ENCODE peak calls at places on chromosome 13, in five cellular contexts. K is activated CD4-positive, alpha-beta memory T cell treated with anti-CD3 and anti-CD28 coated beads, Interleukin-2, amount 10 ng/mL, durations not matched to agents 7 days and 5 days; Z is NCI-H2081; O is NCI-H446; D is LoVo. B is an unnamed sample.

GRCh38 chr13:102291587-102292218 is 110.1 kb downstream of the FGF14 start:
- DNase-seq in K (no peak), Z (no peak), O (no peak), D (no peak), B (no peak)

GRCh38 chr13:94239135-94239534 is 240.3 kb downstream of the DCT start:
- DNase-seq in K (no peak), Z (no peak), O (no peak), D (no peak), B (peak)

GRCh38 chr13:50838701-50839100 is 4.8 kb downstream of the DLEU7 start:
- DNase-seq in K (no peak), Z (no peak), O (no peak), D (no peak), B (no peak)

GRCh38 chr13:59519776-59520175 is 644.0 kb downstream of the DIAPH3 start:
- DNase-seq in K (no peak), Z (no peak), O (no peak), D (no peak), B (no peak)

GRCh38 chr13:50236898-50237318 is 221.7 kb downstream of the KCNRG start:
- DNase-seq in K (peak), Z (no peak), O (no peak), D (no peak), B (no peak)

GRCh38 chr13:62113145-62113544 is 697.5 kb upstream of the PCDH20 start:
- DNase-seq in K (no peak), Z (no peak), O (no peak), D (no peak), B (no peak)

GRCh38 chr13:97856001-97856675 is 97.3 kb upstream of the IPO5 start:
- DNase-seq in K (no peak), Z (no peak), O (no peak), D (no peak), B (no peak)

GRCh38 chr13:113648218-113648615 is 9.8 kb downstream of the ATP4B start:
- DNase-seq in K (no peak), Z (no peak), O (no peak), D (no peak), B (no peak)

GRCh38 chr13:67857581-67858310 is 627.6 kb upstream of the PCDH9 start:
- DNase-seq in K (no peak), Z (no peak), O (no peak), D (no peak), B (no peak)

GRCh38 chr13:27026396-27026795 is 145.2 kb downstream of the USP12 start:
- DNase-seq in K (no peak), Z (no peak), O (no peak), D (no peak), B (no peak)

GRCh38 chr13:49062297-49062896 is 86.7 kb downstream of the FNDC3A start:
- DNase-seq in K (no peak), Z (no peak), O (no peak), D (no peak), B (no peak)

GRCh38 chr13:97001641-97002040 is 7.4 kb upstream of the OXGR1 start:
- DNase-seq in K (no peak), Z (no peak), O (no peak), D (no peak), B (no peak)

GRCh38 chr13:24159921-24160324 is 597 bp upstream of the SPATA13 start:
- DNase-seq in K (no peak), Z (no peak), O (no peak), D (no peak), B (peak)

GRCh38 chr13:25018729-25019115 is 77.2 kb upstream of the PABPC3 start:
- DNase-seq in K (no peak), Z (peak), O (no peak), D (no peak), B (no peak)

GRCh38 chr13:72567566-72567965 is 159.9 kb downstream of the MZT1 start:
- DNase-seq in K (no peak), Z (no peak), O (no peak), D (no peak), B (no peak)

GRCh38 chr13:77784531-77784930 is 87.0 kb downstream of the SLAIN1 start:
- DNase-seq in K (no peak), Z (no peak), O (no peak), D (no peak), B (no peak)

GRCh38 chr13:44921931-44922758 is 67.1 kb downstream of the NUFIP1 start:
- DNase-seq in K (no peak), Z (peak), O (peak), D (peak), B (peak)

GRCh38 chr13:55437162-55437561 is 1703.6 kb upstream of the PRR20A start:
- DNase-seq in K (no peak), Z (no peak), O (no peak), D (no peak), B (no peak)

GRCh38 chr13:22126433-22127021 is 455.7 kb downstream of the FGF9 start:
- DNase-seq in K (no peak), Z (no peak), O (no peak), D (no peak), B (no peak)